ENCODE peak calls at places on chromosomes 11 and 22, in ten cellular contexts. One of them, this sample, is unnamed.

GRCh38 chr22:44131412-44131811 is 49.3 kb upstream of the PARVG start:
- DNase-seq in PC-3: no peak
- DNase-seq in cardiac fibroblast: no peak
- DNase-seq in heart left ventricle: no peak
- DNase-seq in mucosa of descending colon: no peak
- DNase-seq in fibroblast of pulmonary artery: no peak
- DNase-seq in endothelial cell: no peak
- DNase-seq in astrocyte of the cerebellum: no peak
- DNase-seq in foreskin fibroblast: no peak
- DNase-seq in brain microvascular endothelial cell: no peak
- DNase-seq in this sample: no peak

GRCh38 chr11:112175596-112175947 is 260 bp downstream of the BCO2 start:
- DNase-seq in brain microvascular endothelial cell: no peak
- DNase-seq in fibroblast of pulmonary artery: peak
- DNase-seq in endothelial cell: no peak
- DNase-seq in cardiac fibroblast: no peak
- DNase-seq in heart left ventricle: no peak
- DNase-seq in mucosa of descending colon: no peak
- DNase-seq in astrocyte of the cerebellum: no peak
- DNase-seq in foreskin fibroblast: no peak
- DNase-seq in PC-3: no peak
- DNase-seq in this sample: no peak

GRCh38 chr22:35732116-35732515 is 14.4 kb downstream of the APOL5 start:
- DNase-seq in heart left ventricle: no peak
- DNase-seq in brain microvascular endothelial cell: no peak
- DNase-seq in cardiac fibroblast: no peak
- DNase-seq in PC-3: no peak
- DNase-seq in astrocyte of the cerebellum: no peak
- DNase-seq in fibroblast of pulmonary artery: no peak
- DNase-seq in endothelial cell: no peak
- DNase-seq in foreskin fibroblast: no peak
- DNase-seq in mucosa of descending colon: no peak
- DNase-seq in this sample: no peak

GRCh38 chr22:38412435-38413084 is 42.4 kb downstream of the KCNJ4 start:
- DNase-seq in cardiac fibroblast: no peak
- DNase-seq in mucosa of descending colon: peak
- DNase-seq in endothelial cell: no peak
- DNase-seq in heart left ventricle: peak
- DNase-seq in fibroblast of pulmonary artery: no peak
- DNase-seq in brain microvascular endothelial cell: no peak
- DNase-seq in astrocyte of the cerebellum: no peak
- DNase-seq in foreskin fibroblast: peak
- DNase-seq in PC-3: no peak
- DNase-seq in this sample: peak

GRCh38 chr11:122101625-122102291 is 14.3 kb downstream of the BLID start:
- DNase-seq in brain microvascular endothelial cell: peak
- DNase-seq in foreskin fibroblast: peak
- DNase-seq in PC-3: no peak
- DNase-seq in fibroblast of pulmonary artery: peak
- DNase-seq in endothelial cell: peak
- DNase-seq in cardiac fibroblast: peak
- DNase-seq in astrocyte of the cerebellum: peak
- DNase-seq in mucosa of descending colon: peak
- DNase-seq in heart left ventricle: peak
- DNase-seq in this sample: no peak

GRCh38 chr11:22431074-22431473 is 92.9 kb downstream of the SLC17A6 start:
- DNase-seq in fibroblast of pulmonary artery: no peak
- DNase-seq in cardiac fibroblast: no peak
- DNase-seq in brain microvascular endothelial cell: no peak
- DNase-seq in endothelial cell: no peak
- DNase-seq in PC-3: no peak
- DNase-seq in heart left ventricle: no peak
- DNase-seq in astrocyte of the cerebellum: no peak
- DNase-seq in mucosa of descending colon: no peak
- DNase-seq in foreskin fibroblast: no peak
- DNase-seq in this sample: no peak

GRCh38 chr22:50481440-50482106 is at the start of gene ADM2:
- DNase-seq in heart left ventricle: no peak
- DNase-seq in mucosa of descending colon: peak
- DNase-seq in PC-3: no peak
- DNase-seq in brain microvascular endothelial cell: no peak
- DNase-seq in cardiac fibroblast: no peak
- DNase-seq in astrocyte of the cerebellum: no peak
- DNase-seq in endothelial cell: peak
- DNase-seq in foreskin fibroblast: peak
- DNase-seq in fibroblast of pulmonary artery: no peak
- DNase-seq in this sample: peak

GRCh38 chr11:125335101-125335500 is 161.0 kb downstream of the FEZ1 start:
- DNase-seq in foreskin fibroblast: no peak
- DNase-seq in heart left ventricle: no peak
- DNase-seq in cardiac fibroblast: no peak
- DNase-seq in brain microvascular endothelial cell: no peak
- DNase-seq in mucosa of descending colon: no peak
- DNase-seq in PC-3: no peak
- DNase-seq in astrocyte of the cerebellum: no peak
- DNase-seq in fibroblast of pulmonary artery: no peak
- DNase-seq in endothelial cell: no peak
- DNase-seq in this sample: no peak

GRCh38 chr11:64341429-64341828 is 1.4 kb downstream of the CCDC88B start:
- DNase-seq in cardiac fibroblast: no peak
- DNase-seq in mucosa of descending colon: peak
- DNase-seq in heart left ventricle: no peak
- DNase-seq in brain microvascular endothelial cell: no peak
- DNase-seq in foreskin fibroblast: no peak
- DNase-seq in fibroblast of pulmonary artery: no peak
- DNase-seq in PC-3: no peak
- DNase-seq in endothelial cell: no peak
- DNase-seq in astrocyte of the cerebellum: no peak
- DNase-seq in this sample: peak

GRCh38 chr11:86577663-86578636 is 94.5 kb downstream of the ME3 start:
- DNase-seq in heart left ventricle: peak
- DNase-seq in mucosa of descending colon: peak
- DNase-seq in brain microvascular endothelial cell: peak
- DNase-seq in foreskin fibroblast: peak
- DNase-seq in endothelial cell: no peak
- DNase-seq in fibroblast of pulmonary artery: peak
- DNase-seq in PC-3: peak
- DNase-seq in cardiac fibroblast: peak
- DNase-seq in astrocyte of the cerebellum: peak
- DNase-seq in this sample: peak

GRCh38 chr22:19506212-19506611 is 18.0 kb downstream of the CLDN5 start:
- DNase-seq in foreskin fibroblast: no peak
- DNase-seq in mucosa of descending colon: no peak
- DNase-seq in cardiac fibroblast: no peak
- DNase-seq in PC-3: no peak
- DNase-seq in fibroblast of pulmonary artery: no peak
- DNase-seq in brain microvascular endothelial cell: no peak
- DNase-seq in heart left ventricle: no peak
- DNase-seq in astrocyte of the cerebellum: no peak
- DNase-seq in endothelial cell: no peak
- DNase-seq in this sample: no peak

GRCh38 chr11:74288911-74289310 is 22.5 kb downstream of the P4HA3 start:
- DNase-seq in foreskin fibroblast: no peak
- DNase-seq in PC-3: no peak
- DNase-seq in cardiac fibroblast: peak
- DNase-seq in heart left ventricle: no peak
- DNase-seq in endothelial cell: no peak
- DNase-seq in astrocyte of the cerebellum: no peak
- DNase-seq in fibroblast of pulmonary artery: peak
- DNase-seq in brain microvascular endothelial cell: peak
- DNase-seq in mucosa of descending colon: no peak
- DNase-seq in this sample: no peak

GRCh38 chr22:17890245-17890671 is 116.0 kb upstream of the BID start:
- DNase-seq in fibroblast of pulmonary artery: no peak
- DNase-seq in cardiac fibroblast: no peak
- DNase-seq in astrocyte of the cerebellum: no peak
- DNase-seq in PC-3: peak
- DNase-seq in endothelial cell: no peak
- DNase-seq in heart left ventricle: no peak
- DNase-seq in mucosa of descending colon: peak
- DNase-seq in foreskin fibroblast: no peak
- DNase-seq in brain microvascular endothelial cell: no peak
- DNase-seq in this sample: no peak

GRCh38 chr22:19443544-19444211 is 3.8 kb downstream of the C22orf39 start:
- DNase-seq in fibroblast of pulmonary artery: no peak
- DNase-seq in endothelial cell: no peak
- DNase-seq in foreskin fibroblast: no peak
- DNase-seq in brain microvascular endothelial cell: no peak
- DNase-seq in mucosa of descending colon: no peak
- DNase-seq in heart left ventricle: no peak
- DNase-seq in PC-3: no peak
- DNase-seq in astrocyte of the cerebellum: no peak
- DNase-seq in cardiac fibroblast: no peak
- DNase-seq in this sample: no peak

GRCh38 chr11:9280655-9281301 is 15.6 kb upstream of the DENND5A start:
- DNase-seq in PC-3: peak
- DNase-seq in brain microvascular endothelial cell: peak
- DNase-seq in cardiac fibroblast: peak
- DNase-seq in mucosa of descending colon: no peak
- DNase-seq in foreskin fibroblast: peak
- DNase-seq in astrocyte of the cerebellum: peak
- DNase-seq in heart left ventricle: no peak
- DNase-seq in fibroblast of pulmonary artery: peak
- DNase-seq in endothelial cell: no peak
- DNase-seq in this sample: peak

GRCh38 chr11:31820438-31820818 is 9.3 kb upstream of the PAX6 start:
- DNase-seq in cardiac fibroblast: no peak
- DNase-seq in mucosa of descending colon: no peak
- DNase-seq in fibroblast of pulmonary artery: no peak
- DNase-seq in PC-3: no peak
- DNase-seq in foreskin fibroblast: no peak
- DNase-seq in heart left ventricle: no peak
- DNase-seq in astrocyte of the cerebellum: no peak
- DNase-seq in endothelial cell: no peak
- DNase-seq in brain microvascular endothelial cell: no peak
- DNase-seq in this sample: peak

GRCh38 chr11:26276798-26277424 is 55.0 kb upstream of the ANO3 start:
- DNase-seq in heart left ventricle: no peak
- DNase-seq in astrocyte of the cerebellum: peak
- DNase-seq in endothelial cell: peak
- DNase-seq in cardiac fibroblast: peak
- DNase-seq in fibroblast of pulmonary artery: peak
- DNase-seq in brain microvascular endothelial cell: peak
- DNase-seq in foreskin fibroblast: peak
- DNase-seq in PC-3: peak
- DNase-seq in mucosa of descending colon: peak
- DNase-seq in this sample: no peak

GRCh38 chr11:76801205-76801604 is 18.0 kb downstream of the TSKU start:
- DNase-seq in brain microvascular endothelial cell: no peak
- DNase-seq in mucosa of descending colon: no peak
- DNase-seq in foreskin fibroblast: no peak
- DNase-seq in cardiac fibroblast: no peak
- DNase-seq in fibroblast of pulmonary artery: no peak
- DNase-seq in astrocyte of the cerebellum: no peak
- DNase-seq in PC-3: no peak
- DNase-seq in heart left ventricle: peak
- DNase-seq in endothelial cell: no peak
- DNase-seq in this sample: peak

GRCh38 chr22:27715078-27715477 is 86.5 kb downstream of the MN1 start:
- DNase-seq in cardiac fibroblast: no peak
- DNase-seq in brain microvascular endothelial cell: no peak
- DNase-seq in heart left ventricle: no peak
- DNase-seq in foreskin fibroblast: peak
- DNase-seq in mucosa of descending colon: no peak
- DNase-seq in PC-3: no peak
- DNase-seq in endothelial cell: no peak
- DNase-seq in fibroblast of pulmonary artery: no peak
- DNase-seq in astrocyte of the cerebellum: no peak
- DNase-seq in this sample: peak
- TF ChIP-seq CTCF in cardiac fibroblast: peak
- TF ChIP-seq CTCF in brain microvascular endothelial cell: peak
- TF ChIP-seq CTCF in heart left ventricle: peak
- TF ChIP-seq CTCF in foreskin fibroblast: no peak
- TF ChIP-seq CTCF in mucosa of descending colon: no peak
- TF ChIP-seq CTCF in PC-3: no peak
- TF ChIP-seq CTCF in endothelial cell: no peak
- TF ChIP-seq CTCF in fibroblast of pulmonary artery: no peak
- TF ChIP-seq CTCF in astrocyte of the cerebellum: peak
- TF ChIP-seq CTCF in this sample: no peak

DNA sequence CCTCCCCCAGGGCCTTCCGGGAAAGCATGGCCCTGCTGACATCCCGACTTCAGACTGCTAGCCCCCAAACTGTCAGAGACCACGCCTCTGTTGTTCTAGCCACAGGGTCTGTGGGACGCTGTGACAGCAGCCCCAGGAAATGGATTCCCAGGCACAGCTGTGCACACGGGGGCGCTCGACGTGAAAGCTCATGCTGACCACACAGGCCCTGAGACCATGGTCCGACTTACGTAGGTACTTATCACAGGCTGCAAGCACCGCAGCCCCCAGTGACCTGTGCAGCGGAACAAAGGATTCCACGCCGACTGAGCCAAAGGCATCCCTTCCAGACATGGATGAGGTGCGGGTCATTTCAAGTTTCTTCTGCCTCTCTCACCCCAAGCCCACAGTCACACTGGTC is 150.6 kb downstream of the CTTN start:
- DNase-seq in heart left ventricle: no peak
- DNase-seq in PC-3: no peak
- DNase-seq in endothelial cell: no peak
- DNase-seq in fibroblast of pulmonary artery: no peak
- DNase-seq in mucosa of descending colon: no peak
- DNase-seq in astrocyte of the cerebellum: no peak
- DNase-seq in cardiac fibroblast: no peak
- DNase-seq in foreskin fibroblast: no peak
- DNase-seq in brain microvascular endothelial cell: no peak
- DNase-seq in this sample: peak
- TF ChIP-seq CTCF in heart left ventricle: no peak
- TF ChIP-seq CTCF in PC-3: no peak
- TF ChIP-seq CTCF in endothelial cell: no peak
- TF ChIP-seq CTCF in fibroblast of pulmonary artery: no peak
- TF ChIP-seq CTCF in mucosa of descending colon: no peak
- TF ChIP-seq CTCF in astrocyte of the cerebellum: no peak
- TF ChIP-seq CTCF in cardiac fibroblast: no peak
- TF ChIP-seq CTCF in foreskin fibroblast: no peak
- TF ChIP-seq CTCF in brain microvascular endothelial cell: no peak
- TF ChIP-seq CTCF in this sample: no peak

DNA sequence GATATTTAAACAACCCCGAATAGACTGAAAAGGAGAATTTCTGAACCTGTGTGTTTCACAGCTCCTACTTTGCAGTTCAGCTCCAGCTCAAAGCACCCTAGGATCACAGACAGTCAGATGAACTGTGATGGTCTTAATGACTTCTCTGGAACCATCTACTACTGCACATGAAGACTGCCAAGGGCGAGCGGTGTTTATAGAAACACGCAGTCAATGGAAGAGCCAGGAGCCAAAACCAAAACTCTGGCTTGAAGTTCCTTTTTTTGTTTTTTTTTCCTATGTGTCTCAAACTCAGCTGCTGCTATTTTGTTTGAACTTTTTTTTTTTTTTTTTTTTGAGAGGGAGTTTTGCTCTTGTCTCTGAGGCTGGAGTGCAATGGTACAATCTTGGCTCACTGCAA is 382.6 kb upstream of the SYN3 start:
- DNase-seq in brain microvascular endothelial cell: no peak
- DNase-seq in astrocyte of the cerebellum: peak
- DNase-seq in heart left ventricle: no peak
- DNase-seq in mucosa of descending colon: no peak
- DNase-seq in fibroblast of pulmonary artery: no peak
- DNase-seq in endothelial cell: no peak
- DNase-seq in cardiac fibroblast: no peak
- DNase-seq in foreskin fibroblast: no peak
- DNase-seq in PC-3: no peak
- DNase-seq in this sample: no peak
- TF ChIP-seq CTCF in brain microvascular endothelial cell: no peak
- TF ChIP-seq CTCF in astrocyte of the cerebellum: no peak
- TF ChIP-seq CTCF in heart left ventricle: no peak
- TF ChIP-seq CTCF in mucosa of descending colon: no peak
- TF ChIP-seq CTCF in fibroblast of pulmonary artery: no peak
- TF ChIP-seq CTCF in endothelial cell: no peak
- TF ChIP-seq CTCF in cardiac fibroblast: no peak
- TF ChIP-seq CTCF in foreskin fibroblast: no peak
- TF ChIP-seq CTCF in PC-3: no peak
- TF ChIP-seq CTCF in this sample: no peak

GRCh38 chr22:23772315-23773246 is at the start of gene MMP11:
- DNase-seq in heart left ventricle: peak
- DNase-seq in endothelial cell: peak
- DNase-seq in astrocyte of the cerebellum: no peak
- DNase-seq in cardiac fibroblast: no peak
- DNase-seq in fibroblast of pulmonary artery: no peak
- DNase-seq in brain microvascular endothelial cell: no peak
- DNase-seq in PC-3: peak
- DNase-seq in mucosa of descending colon: peak
- DNase-seq in foreskin fibroblast: peak
- DNase-seq in this sample: peak
- TF ChIP-seq CTCF in heart left ventricle: peak
- TF ChIP-seq CTCF in endothelial cell: no peak
- TF ChIP-seq CTCF in astrocyte of the cerebellum: no peak
- TF ChIP-seq CTCF in cardiac fibroblast: no peak
- TF ChIP-seq CTCF in fibroblast of pulmonary artery: no peak
- TF ChIP-seq CTCF in brain microvascular endothelial cell: no peak
- TF ChIP-seq CTCF in PC-3: no peak
- TF ChIP-seq CTCF in mucosa of descending colon: no peak
- TF ChIP-seq CTCF in foreskin fibroblast: no peak
- TF ChIP-seq CTCF in this sample: no peak